ENCODE peak calls at places on chromosomes 11 and 22, in four cellular contexts. One of them, this sample, is unnamed.

GRCh38 chr22:38243007-38243775 is 29.6 kb downstream of the TMEM184B start:
- DNase-seq in IMR-90: peak
- DNase-seq in GM12878: no peak
- DNase-seq in A549: no peak
- DNase-seq in this sample: no peak

GRCh38 chr11:12160680-12161079 is 50.3 kb downstream of the MICAL2 start:
- DNase-seq in IMR-90: peak
- DNase-seq in GM12878: no peak
- DNase-seq in A549: no peak
- DNase-seq in this sample: no peak

GRCh38 chr11:126840201-126840886 is 160.2 kb downstream of the KIRREL3 start:
- DNase-seq in IMR-90: peak
- DNase-seq in GM12878: no peak
- DNase-seq in A549: no peak
- DNase-seq in this sample: no peak

GRCh38 chr11:19727246-19727645 is 14.6 kb downstream of the NAV2 start:
- DNase-seq in IMR-90: peak
- DNase-seq in GM12878: no peak
- DNase-seq in A549: no peak
- DNase-seq in this sample: no peak

GRCh38 chr11:60363542-60364525 is 14.5 kb upstream of the MS4A7 start:
- DNase-seq in IMR-90: peak
- DNase-seq in GM12878: peak
- DNase-seq in A549: peak
- DNase-seq in this sample: peak

GRCh38 chr22:43490311-43490710 is 78.5 kb downstream of the MPPED1 start:
- DNase-seq in IMR-90: no peak
- DNase-seq in GM12878: no peak
- DNase-seq in A549: no peak
- DNase-seq in this sample: no peak

GRCh38 chr11:60183595-60184201 is 815 bp upstream of the MS4A6A start:
- DNase-seq in IMR-90: no peak
- DNase-seq in GM12878: no peak
- DNase-seq in A549: no peak
- DNase-seq in this sample: no peak

GRCh38 chr11:118205979-118206611 is 18.7 kb downstream of the JAML start:
- DNase-seq in IMR-90: no peak
- DNase-seq in GM12878: no peak
- DNase-seq in A549: no peak
- DNase-seq in this sample: no peak

GRCh38 chr11:123740787-123741158 is 687 bp downstream of the ZNF202 start:
- DNase-seq in IMR-90: no peak
- DNase-seq in GM12878: no peak
- DNase-seq in A549: no peak
- DNase-seq in this sample: no peak

GRCh38 chr11:7571640-7572000 is 57.8 kb downstream of the PPFIBP2 start:
- DNase-seq in IMR-90: peak
- DNase-seq in GM12878: no peak
- DNase-seq in A549: peak
- DNase-seq in this sample: peak

GRCh38 chr11:65041206-65042035 is at the start of gene SAC3D1:
- DNase-seq in IMR-90: peak
- DNase-seq in GM12878: no peak
- DNase-seq in A549: peak
- DNase-seq in this sample: no peak

GRCh38 chr22:18115844-18116480 is 5.4 kb downstream of the TUBA8 start:
- DNase-seq in IMR-90: no peak
- DNase-seq in GM12878: no peak
- DNase-seq in A549: no peak
- DNase-seq in this sample: no peak
- TF ChIP-seq RFX5 in IMR-90: no peak
- TF ChIP-seq RFX5 in GM12878: no peak
- TF ChIP-seq RFX5 in A549: no peak
- TF ChIP-seq RFX5 in this sample: no peak

GRCh38 chr11:75571625-75572024 is 9.6 kb downstream of the SERPINH1 start:
- DNase-seq in IMR-90: no peak
- DNase-seq in GM12878: no peak
- DNase-seq in A549: no peak
- DNase-seq in this sample: no peak
- TF ChIP-seq RFX5 in IMR-90: no peak
- TF ChIP-seq RFX5 in GM12878: no peak
- TF ChIP-seq RFX5 in A549: no peak
- TF ChIP-seq RFX5 in this sample: no peak

GRCh38 chr11:87422566-87422965 is 384.8 kb downstream of the TMEM135 start:
- DNase-seq in IMR-90: peak
- DNase-seq in GM12878: no peak
- DNase-seq in A549: no peak
- DNase-seq in this sample: no peak
- TF ChIP-seq RFX5 in IMR-90: no peak
- TF ChIP-seq RFX5 in GM12878: no peak
- TF ChIP-seq RFX5 in A549: no peak
- TF ChIP-seq RFX5 in this sample: no peak

DNA sequence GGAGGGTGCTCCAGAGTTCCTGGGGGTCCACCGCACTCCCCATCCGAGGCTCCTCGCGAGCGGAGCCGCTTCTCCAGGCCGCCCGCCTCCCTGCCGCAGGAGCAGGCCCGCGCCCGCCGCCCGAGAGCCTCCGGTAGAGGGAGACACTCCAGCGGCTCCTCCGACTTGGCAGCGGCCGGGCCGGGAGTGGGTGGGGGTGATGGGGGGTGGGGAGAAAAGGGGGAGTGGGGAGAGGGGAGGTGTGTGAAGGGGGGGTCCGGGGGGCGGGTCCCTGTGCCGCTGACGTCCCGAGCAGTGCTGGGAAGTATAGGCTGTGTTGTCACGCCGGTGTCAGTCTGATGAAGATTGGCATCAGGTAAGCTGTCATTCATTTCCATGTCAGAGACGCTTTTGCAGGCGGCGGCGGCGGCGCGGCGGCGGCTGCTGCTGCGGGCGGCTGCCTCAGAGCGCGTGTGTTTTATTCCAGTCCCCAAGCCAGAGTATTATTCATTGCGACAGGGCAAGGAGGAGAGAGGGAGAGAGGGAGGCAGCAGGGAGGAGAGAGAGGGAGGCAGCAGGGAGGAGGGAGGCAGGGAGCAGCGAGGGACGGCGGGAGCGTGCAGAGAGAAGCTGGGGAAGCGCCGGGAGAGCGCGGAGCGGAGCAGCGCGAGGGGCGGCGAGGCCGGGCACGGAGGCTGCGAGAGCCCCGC is at the start of gene PKNOX2:
- DNase-seq in IMR-90: peak
- DNase-seq in GM12878: no peak
- DNase-seq in A549: peak
- DNase-seq in this sample: no peak
- TF ChIP-seq RFX5 in IMR-90: no peak
- TF ChIP-seq RFX5 in GM12878: no peak
- TF ChIP-seq RFX5 in A549: no peak
- TF ChIP-seq RFX5 in this sample: no peak

This sample was measured in H1.